ENCODE peak calls at places on chromosomes 16 and 17, in five cellular contexts. R is OCI-LY7, H is tibial nerve, C is A549, L is ovary. G is an unnamed sample.

GRCh38 chr16:9934723-9935508 is 247.3 kb downstream of the GRIN2A start:
- DNase-seq in R (no peak), H (no peak), C (no peak), L (peak; percentile 81), G (no peak)

GRCh38 chr16:84082110-84082509 is 34.6 kb downstream of the MBTPS1 start:
- DNase-seq in R (no peak), H (no peak), C (no peak), L (no peak), G (no peak)

GRCh38 chr17:78884876-78885667 is 17.9 kb downstream of the CEP295NL start:
- DNase-seq in R (no peak), H (no peak), C (no peak), L (no peak), G (no peak)

GRCh38 chr17:78423961-78424747 is 45.7 kb downstream of the PGS1 start:
- DNase-seq in R (no peak), H (no peak), C (no peak), L (no peak), G (no peak)

GRCh38 chr16:18842565-18842964 is 41.2 kb upstream of the ARL6IP1 start:
- DNase-seq in R (no peak), H (no peak), C (no peak), L (no peak), G (no peak)

GRCh38 chr17:31072186-31072585 is 22.6 kb upstream of the NF1 start:
- DNase-seq in R (no peak), H (no peak), C (no peak), L (no peak), G (no peak)

GRCh38 chr16:54080524-54081008 is 206.0 kb downstream of the IRX3 start:
- DNase-seq in R (no peak), H (no peak), C (peak; percentile 31), L (no peak), G (no peak)

GRCh38 chr17:64499805-64500486 is 3.1 kb upstream of the POLG2 start:
- DNase-seq in R (peak; percentile 31), H (no peak), C (no peak), L (no peak), G (no peak)

GRCh38 chr17:64964796-64965195 is 45.5 kb upstream of the LRRC37A3 start:
- DNase-seq in R (no peak), H (no peak), C (no peak), L (no peak), G (no peak)

GRCh38 chr16:29641561-29641960 is 21.5 kb upstream of the SPN start:
- DNase-seq in R (peak; percentile 48), H (no peak), C (no peak), L (no peak), G (no peak)

GRCh38 chr17:40095944-40096791 is 4.2 kb downstream of the NR1D1 start:
- DNase-seq in R (peak; percentile 77), H (no peak), C (no peak), L (no peak), G (no peak)

GRCh38 chr17:43701318-43701743 is 39.6 kb upstream of the MEOX1 start:
- DNase-seq in R (no peak), H (no peak), C (no peak), L (no peak), G (no peak)

GRCh38 chr17:77637807-77638182 is 320.7 kb upstream of the TNRC6C start:
- DNase-seq in R (no peak), H (no peak), C (no peak), L (no peak), G (no peak)

GRCh38 chr17:35254107-35254802 is 11.4 kb downstream of the SLFN5 start:
- DNase-seq in R (no peak), H (peak; percentile 24), C (peak; percentile 43), L (peak; percentile 37), G (peak; percentile 35)

GRCh38 chr17:29572691-29573557 is 4.4 kb downstream of the TP53I13 start:
- DNase-seq in R (peak; percentile 60), H (peak; percentile 41), C (no peak), L (peak; percentile 60), G (peak; percentile 53)

GRCh38 chr16:75065149-75065807 is 51.3 kb downstream of the LDHD start:
- DNase-seq in R (no peak), H (no peak), C (no peak), L (no peak), G (no peak)

GRCh38 chr16:72723781-72724180 is 324.1 kb downstream of the ZFHX3 start:
- DNase-seq in R (no peak), H (no peak), C (no peak), L (no peak), G (no peak)

GRCh38 chr16:51151951-51152663 is 1.0 kb upstream of the SALL1 start:
- DNase-seq in R (no peak), H (no peak), C (no peak), L (peak; percentile 92), G (peak; percentile 81)

GRCh38 chr17:31595076-31595475 is 203.6 kb downstream of the RAB11FIP4 start:
- DNase-seq in R (no peak), H (no peak), C (no peak), L (no peak), G (no peak)

GRCh38 chr17:28199115-28199514 is 119.9 kb upstream of the TMEM97 start:
- DNase-seq in R (no peak), H (no peak), C (no peak), L (no peak), G (no peak)

GRCh38 chr17:40486513-40487370 is 14.7 kb downstream of the TNS4 start:
- DNase-seq in R (no peak), H (no peak), C (no peak), L (no peak), G (no peak)

GRCh38 chr16:83116274-83116892 is 489.6 kb downstream of the CDH13 start:
- DNase-seq in R (no peak), H (no peak), C (no peak), L (no peak), G (no peak)

GRCh38 chr16:50021509-50021908 is 3.5 kb upstream of the CNEP1R1 start:
- DNase-seq in R (peak; percentile 25), H (no peak), C (no peak), L (no peak), G (no peak)

GRCh38 chr16:53784312-53784711 is 80.4 kb downstream of the FTO start:
- DNase-seq in R (no peak), H (no peak), C (no peak), L (no peak), G (no peak)

GRCh38 chr17:33436321-33436720 is 143.2 kb upstream of the ASIC2 start:
- DNase-seq in R (no peak), H (no peak), C (no peak), L (no peak), G (no peak)

GRCh38 chr17:19347323-19348080 is 15.0 kb downstream of the B9D1 start:
- DNase-seq in R (peak; percentile 46), H (no peak), C (no peak), L (no peak), G (no peak)

GRCh38 chr16:47888142-47888541 is 267.7 kb downstream of the ABCC12 start:
- DNase-seq in R (no peak), H (no peak), C (peak; percentile 13), L (no peak), G (no peak)

GRCh38 chr17:28765038-28765437 is 21.2 kb downstream of the TRAF4 start:
- DNase-seq in R (no peak), H (no peak), C (no peak), L (no peak), G (no peak)

GRCh38 chr17:80159984-80160383 is 9.8 kb upstream of the CARD14 start:
- DNase-seq in R (no peak), H (no peak), C (no peak), L (no peak), G (no peak)

GRCh38 chr16:1333149-1333812 is at the start of gene BAIAP3:
- DNase-seq in R (peak; percentile 49), H (no peak), C (peak; percentile 46), L (no peak), G (no peak)

GRCh38 chr16:1330931-1331711 is 2.3 kb upstream of the BAIAP3 start:
- DNase-seq in R (peak; percentile 37), H (no peak), C (no peak), L (no peak), G (no peak)

GRCh38 chr16:1333854-1334719 is 642 bp downstream of the BAIAP3 start:
- DNase-seq in R (no peak), H (no peak), C (no peak), L (no peak), G (no peak)

GRCh38 chr16:1331712-1332617 is 1.5 kb upstream of the BAIAP3 start:
- DNase-seq in R (peak; percentile 97), H (no peak), C (peak; percentile 94), L (no peak), G (no peak)

DNA sequence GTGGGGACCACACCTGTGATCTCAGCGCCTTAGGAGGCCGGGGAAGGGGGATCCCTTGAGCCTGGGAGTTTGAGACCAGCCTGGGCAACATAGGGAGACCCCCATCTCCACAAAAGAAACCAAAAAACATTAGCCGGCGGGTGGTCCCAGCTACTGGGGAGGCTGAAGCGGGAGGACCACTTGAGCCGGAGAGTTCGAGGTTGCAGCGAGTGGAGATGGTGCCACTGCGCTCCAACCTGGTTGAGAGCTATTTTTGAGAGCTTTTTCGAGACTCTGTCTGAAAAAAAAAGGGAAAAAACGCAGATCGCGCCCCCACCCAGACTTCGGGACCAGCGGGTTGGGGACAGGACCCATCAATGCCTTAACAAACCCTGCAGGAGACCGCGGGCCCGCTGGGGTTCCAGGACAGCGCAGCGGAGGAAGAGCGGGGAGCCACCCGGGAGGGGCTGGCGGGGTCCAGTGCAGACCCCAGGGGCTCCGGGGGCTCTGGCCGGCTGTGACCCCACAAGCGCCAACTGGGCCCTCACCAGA is 762 bp upstream of the BAIAP3 start:
- DNase-seq in R (no peak), H (no peak), C (no peak), L (no peak), G (no peak)
- H3K4me3 ChIP-seq in R (no peak overlapping the region), H (peak overlapping the region; percentile 31), C (peak overlapping the region; percentile 56), L (peak overlapping the region; percentile 1), G (peak overlapping the region; percentile 15)

GRCh38 chr16:27225536-27226360 is 22.4 kb downstream of the KDM8 start:
- DNase-seq in R (peak; percentile 35), H (no peak), C (no peak), L (no peak), G (no peak)
- TF ChIP-seq CTCF in R (peak; percentile 55), H (no peak), C (no peak), L (no peak), G (no peak)

GRCh38 chr16:1723450-1724147 is 17.6 kb downstream of the MAPK8IP3 start:
- DNase-seq in R (peak; percentile 59), H (no peak), C (peak; percentile 40), L (no peak), G (no peak)
- H3K27ac ChIP-seq in R (no peak overlapping the region), H (peak overlapping the region; percentile 78), C (peak overlapping the region; percentile 86), L (no peak overlapping the region), G (peak overlapping the region; percentile 95)

GRCh38 chr17:62093188-62094155 is 28.4 kb upstream of the MED13 start:
- DNase-seq in R (no peak), H (no peak), C (peak; percentile 91), L (no peak), G (no peak)
- H3K4me3 ChIP-seq in R (no peak overlapping the region), H (no peak overlapping the region), C (no peak overlapping the region), L (no peak overlapping the region), G (no peak overlapping the region)